ENCODE peak calls at places on chromosomes 2 and 18, in eight cellular contexts. N is ovary, E is spleen, Q is transverse colon, C is H54, Z is esophagus squamous epithelium, D is stomach, P is IMR-90. S is an unnamed sample.

GRCh38 chr2:127669056-127669455 is 6.3 kb downstream of the LIMS2 start:
- DNase-seq in N (no peak), E (no peak), Q (no peak), C (no peak), Z (no peak), D (no peak), P (no peak), S (no peak)

GRCh38 chr18:40348196-40348595 is 1606.8 kb upstream of the PIK3C3 start:
- DNase-seq in N (no peak), E (no peak), Q (no peak), C (no peak), Z (no peak), D (no peak), P (no peak), S (no peak)

GRCh38 chr18:27604583-27604982 is 419.5 kb upstream of the CHST9 start:
- DNase-seq in N (no peak), E (no peak), Q (no peak), C (no peak), Z (no peak), D (no peak), P (peak), S (no peak)

GRCh38 chr18:77851798-77852197 is 602.1 kb downstream of the GALR1 start:
- DNase-seq in N (no peak), E (no peak), Q (no peak), C (no peak), Z (no peak), D (no peak), P (no peak), S (no peak)

GRCh38 chr2:157107460-157107859 is 150.0 kb upstream of the GALNT5 start:
- DNase-seq in N (no peak), E (no peak), Q (peak), C (no peak), Z (no peak), D (no peak), P (no peak), S (no peak)

GRCh38 chr2:227515742-227516141 is 43.8 kb downstream of the AGFG1 start:
- DNase-seq in N (no peak), E (no peak), Q (no peak), C (no peak), Z (no peak), D (no peak), P (no peak), S (no peak)

GRCh38 chr2:95054016-95054415 is 28.5 kb downstream of the MAL start:
- DNase-seq in N (no peak), E (peak), Q (no peak), C (no peak), Z (no peak), D (no peak), P (no peak), S (no peak)

GRCh38 chr2:182642328-182642727 is 73.7 kb upstream of the DNAJC10 start:
- DNase-seq in N (no peak), E (peak), Q (peak), C (peak), Z (no peak), D (peak), P (peak), S (no peak)

GRCh38 chr2:181679544-181679979 is 755 bp downstream of the NEUROD1 start:
- DNase-seq in N (no peak), E (no peak), Q (no peak), C (no peak), Z (no peak), D (no peak), P (no peak), S (no peak)

GRCh38 chr18:75477913-75478312 is 50.4 kb upstream of the SMIM21 start:
- DNase-seq in N (no peak), E (no peak), Q (no peak), C (no peak), Z (no peak), D (no peak), P (peak), S (no peak)

GRCh38 chr2:24620936-24621335 is 129.9 kb downstream of the NCOA1 start:
- DNase-seq in N (no peak), E (no peak), Q (no peak), C (no peak), Z (no peak), D (no peak), P (no peak), S (no peak)

GRCh38 chr2:241733391-241734207 is 831 bp upstream of the D2HGDH start:
- DNase-seq in N (no peak), E (peak), Q (no peak), C (no peak), Z (no peak), D (no peak), P (no peak), S (no peak)

GRCh38 chr18:44870631-44871502 is 190.2 kb downstream of the SETBP1 start:
- DNase-seq in N (no peak), E (no peak), Q (no peak), C (no peak), Z (no peak), D (peak), P (no peak), S (no peak)

GRCh38 chr2:75153221-75153620 is 46.1 kb downstream of the TACR1 start:
- DNase-seq in N (no peak), E (no peak), Q (no peak), C (no peak), Z (no peak), D (no peak), P (no peak), S (no peak)

GRCh38 chr2:224901121-224901676 is 141.1 kb downstream of the DOCK10 start:
- DNase-seq in N (no peak), E (no peak), Q (no peak), C (no peak), Z (no peak), D (no peak), P (no peak), S (no peak)

GRCh38 chr2:148720501-148720998 is 76.0 kb downstream of the EPC2 start:
- DNase-seq in N (peak), E (peak), Q (no peak), C (no peak), Z (no peak), D (peak), P (peak), S (no peak)

GRCh38 chr18:74899554-74899953 is 301.9 kb downstream of the ZNF407 start:
- DNase-seq in N (peak), E (no peak), Q (no peak), C (no peak), Z (no peak), D (peak), P (no peak), S (no peak)

GRCh38 chr18:3110034-3110752 is 97.2 kb upstream of the LPIN2 start:
- DNase-seq in N (no peak), E (no peak), Q (no peak), C (no peak), Z (no peak), D (no peak), P (no peak), S (no peak)

GRCh38 chr2:236663671-236664101 is 94.1 kb downstream of the ACKR3 start:
- DNase-seq in N (no peak), E (no peak), Q (no peak), C (no peak), Z (no peak), D (no peak), P (peak), S (no peak)

GRCh38 chr18:33821503-33821902 is 243.5 kb downstream of the ASXL3 start:
- DNase-seq in N (no peak), E (no peak), Q (no peak), C (no peak), Z (no peak), D (no peak), P (peak), S (no peak)

GRCh38 chr2:185274718-185275484 is 463.7 kb upstream of the FSIP2 start:
- DNase-seq in N (no peak), E (no peak), Q (no peak), C (no peak), Z (no peak), D (no peak), P (no peak), S (no peak)

GRCh38 chr2:101901241-101901640 is 90.5 kb upstream of the IL1R2 start:
- DNase-seq in N (no peak), E (no peak), Q (no peak), C (no peak), Z (no peak), D (no peak), P (no peak), S (no peak)

GRCh38 chr2:239321596-239322413 is 79.0 kb downstream of the HDAC4 start:
- DNase-seq in N (no peak), E (peak), Q (no peak), C (no peak), Z (no peak), D (no peak), P (no peak), S (peak)

GRCh38 chr2:7363906-7364305 is 446.7 kb downstream of the RNF144A start:
- DNase-seq in N (no peak), E (no peak), Q (no peak), C (no peak), Z (no peak), D (no peak), P (no peak), S (no peak)

GRCh38 chr2:18749912-18750526 is 160.7 kb upstream of the NT5C1B start:
- DNase-seq in N (peak), E (no peak), Q (peak), C (peak), Z (no peak), D (peak), P (peak), S (no peak)

GRCh38 chr18:9135912-9136314 is 668 bp upstream of the ANKRD12 start:
- DNase-seq in N (no peak), E (no peak), Q (peak), C (no peak), Z (no peak), D (no peak), P (peak), S (peak)

GRCh38 chr2:51718881-51719280 is 686.9 kb upstream of the NRXN1 start:
- DNase-seq in N (no peak), E (no peak), Q (no peak), C (no peak), Z (no peak), D (no peak), P (peak), S (no peak)

GRCh38 chr2:198309673-198310280 is 505.4 kb downstream of the PLCL1 start:
- DNase-seq in N (no peak), E (no peak), Q (peak), C (no peak), Z (no peak), D (peak), P (peak), S (peak)

GRCh38 chr2:3588084-3588483 is 6.8 kb upstream of the COLEC11 start:
- DNase-seq in N (no peak), E (no peak), Q (no peak), C (no peak), Z (no peak), D (no peak), P (no peak), S (no peak)

GRCh38 chr2:74908763-74909444 is 49.5 kb upstream of the POLE4 start:
- DNase-seq in N (no peak), E (no peak), Q (peak), C (no peak), Z (no peak), D (no peak), P (no peak), S (no peak)

GRCh38 chr18:58253318-58253717 is 209.3 kb downstream of the NEDD4L start:
- DNase-seq in N (no peak), E (no peak), Q (no peak), C (no peak), Z (no peak), D (no peak), P (no peak), S (no peak)

GRCh38 chr18:57143265-57143664 is 3.6 kb upstream of the BOD1L2 start:
- DNase-seq in N (no peak), E (no peak), Q (no peak), C (no peak), Z (no peak), D (no peak), P (no peak), S (no peak)

DNA sequence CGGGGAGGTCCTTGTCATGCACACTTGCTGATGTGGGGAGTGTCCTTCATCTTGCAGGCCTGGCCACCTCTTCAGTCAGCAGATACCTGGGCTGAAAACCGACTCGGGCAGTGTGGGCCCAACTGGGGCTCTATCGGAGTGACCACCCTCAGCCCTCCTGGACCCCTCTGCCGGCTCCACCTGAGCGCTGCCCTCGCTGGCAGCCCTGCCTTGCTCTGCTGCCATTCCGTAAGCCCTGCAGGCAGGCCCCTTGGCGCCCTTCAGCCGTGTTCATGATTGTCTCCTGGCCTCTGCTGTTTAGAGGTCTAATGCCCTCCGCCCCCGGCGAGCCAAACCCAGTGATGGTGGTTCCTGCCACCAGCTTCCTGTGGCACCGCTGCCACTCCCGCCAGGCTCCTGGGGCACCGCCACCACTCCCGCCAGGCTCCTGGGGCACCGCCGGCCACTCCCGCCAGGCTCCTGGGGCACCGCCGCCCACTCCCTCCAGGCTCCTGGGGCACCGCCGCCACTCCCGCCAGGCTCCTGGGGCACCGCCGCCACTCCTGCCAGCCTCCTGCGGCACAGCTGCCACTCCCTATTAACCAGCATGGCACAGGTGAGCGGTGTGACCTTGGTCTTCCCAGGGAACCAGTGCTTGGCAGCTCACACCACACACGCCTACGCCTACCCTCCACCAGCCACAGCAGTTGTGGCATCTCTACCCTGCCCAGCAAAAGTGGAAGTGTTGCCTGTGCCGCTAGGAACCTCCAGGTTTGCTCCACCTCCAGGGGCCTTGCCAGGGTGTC is 15.9 kb downstream of the CAPN10 start:
- DNase-seq in N (peak), E (peak), Q (peak), C (no peak), Z (no peak), D (no peak), P (no peak), S (no peak)
- TF ChIP-seq POLR2A in N (no peak), E (no peak), Q (no peak), C (no peak), Z (no peak), D (no peak), P (no peak), S (no peak)

GRCh38 chr2:16328521-16329190 is 337.0 kb downstream of the CYRIA start:
- DNase-seq in N (no peak), E (no peak), Q (no peak), C (no peak), Z (no peak), D (no peak), P (no peak), S (no peak)

GRCh38 chr2:16329421-16329820 is 336.2 kb downstream of the CYRIA start:
- DNase-seq in N (no peak), E (no peak), Q (no peak), C (no peak), Z (no peak), D (no peak), P (no peak), S (no peak)

GRCh38 chr2:16331761-16332160 is 333.9 kb downstream of the CYRIA start:
- DNase-seq in N (no peak), E (no peak), Q (no peak), C (no peak), Z (no peak), D (no peak), P (no peak), S (no peak)

GRCh38 chr2:16330571-16331351 is 334.9 kb downstream of the CYRIA start:
- DNase-seq in N (no peak), E (no peak), Q (no peak), C (no peak), Z (no peak), D (no peak), P (no peak), S (no peak)

GRCh38 chr2:16330012-16330411 is 335.6 kb downstream of the CYRIA start:
- DNase-seq in N (no peak), E (no peak), Q (no peak), C (no peak), Z (no peak), D (no peak), P (no peak), S (no peak)
- TF ChIP-seq POLR2A in N (no peak), E (no peak), Q (no peak), C (no peak), Z (no peak), D (no peak), P (no peak), S (no peak)

DNA sequence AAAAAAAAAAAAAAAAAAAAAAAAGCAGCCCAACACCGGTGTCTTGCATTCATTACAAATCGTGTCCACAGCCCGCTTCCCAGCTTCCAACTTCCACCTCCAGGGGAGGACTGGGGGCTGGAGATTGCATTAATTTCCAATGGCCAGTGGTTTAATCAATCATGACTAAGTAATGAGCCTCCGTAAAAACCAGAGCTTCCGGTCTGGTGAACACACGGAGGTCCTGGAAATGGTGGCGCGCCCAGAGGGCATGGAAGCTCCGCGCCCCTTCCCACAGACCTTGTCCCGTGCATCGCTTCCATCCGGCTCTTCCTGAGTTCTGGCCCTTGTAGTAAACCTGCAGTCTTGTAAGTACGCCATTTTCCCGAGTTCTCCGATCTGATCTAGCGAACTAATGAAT is 43.6 kb downstream of the EEF1B2 start:
- DNase-seq in N (no peak), E (no peak), Q (no peak), C (no peak), Z (no peak), D (no peak), P (no peak), S (no peak)
- TF ChIP-seq POLR2A in N (no peak), E (no peak), Q (no peak), C (no peak), Z (no peak), D (no peak), P (no peak), S (no peak)

GRCh38 chr2:32632089-32632488 is 4.2 kb downstream of the TTC27 start:
- DNase-seq in N (no peak), E (no peak), Q (no peak), C (peak), Z (no peak), D (no peak), P (peak), S (no peak)

GRCh38 chr2:32627441-32627900 is 379 bp upstream of the TTC27 start:
- DNase-seq in N (peak), E (peak), Q (peak), C (no peak), Z (no peak), D (peak), P (peak), S (no peak)

GRCh38 chr2:32624813-32625212 is 3.0 kb upstream of the TTC27 start:
- DNase-seq in N (no peak), E (no peak), Q (no peak), C (no peak), Z (no peak), D (no peak), P (no peak), S (no peak)

GRCh38 chr2:32626591-32627221 is 1.1 kb upstream of the TTC27 start:
- DNase-seq in N (no peak), E (no peak), Q (no peak), C (no peak), Z (no peak), D (no peak), P (no peak), S (no peak)

DNA sequence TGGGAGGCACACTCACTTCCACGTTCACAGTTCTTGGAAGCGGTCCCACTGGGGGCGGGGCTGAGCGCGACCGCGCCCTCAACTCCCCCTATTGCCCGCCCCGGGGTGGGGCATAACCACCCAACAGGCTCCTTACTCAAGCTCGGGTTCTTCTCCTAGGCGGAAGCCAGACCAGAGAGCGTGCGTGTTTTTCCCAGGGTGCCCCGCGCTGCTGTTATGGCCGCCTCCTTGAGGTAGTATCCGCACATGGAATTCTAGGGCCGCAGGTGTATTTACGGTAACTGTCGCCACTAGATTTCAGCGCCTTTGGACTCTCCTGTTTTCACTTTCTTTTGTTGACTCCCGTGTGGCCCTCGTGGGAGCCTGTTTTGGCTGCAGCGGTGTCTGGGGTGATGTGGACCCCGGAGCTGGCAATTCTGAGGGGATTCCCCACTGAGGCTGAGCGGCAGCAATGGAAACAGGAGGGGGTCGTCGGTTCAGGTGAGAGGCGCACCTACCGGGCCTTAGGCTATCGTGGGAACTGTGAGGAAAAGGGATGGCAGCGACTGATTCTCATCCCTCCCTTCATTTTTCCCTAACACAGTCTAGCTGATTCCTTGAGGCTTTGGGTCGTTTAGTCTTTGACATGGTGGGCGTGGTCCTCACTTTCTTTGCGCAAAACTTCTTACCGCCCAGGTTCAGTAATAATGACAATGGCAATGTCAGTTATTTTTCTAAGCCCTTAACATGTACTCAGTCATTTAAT is at the start of gene TTC27:
- DNase-seq in N (peak), E (peak), Q (peak), C (peak), Z (peak), D (peak), P (peak), S (peak)
- TF ChIP-seq POLR2A in N (no peak), E (no peak), Q (no peak), C (peak), Z (peak), D (no peak), P (peak), S (no peak)

GRCh38 chr2:147433822-147434221 is 411.0 kb upstream of the ACVR2A start:
- DNase-seq in N (no peak), E (no peak), Q (no peak), C (no peak), Z (no peak), D (peak), P (no peak), S (peak)
- TF ChIP-seq POLR2A in N (no peak), E (no peak), Q (no peak), C (no peak), Z (no peak), D (no peak), P (no peak), S (no peak)

GRCh38 chr18:76528477-76529432 is 33.7 kb upstream of the ZNF516 start:
- DNase-seq in N (peak), E (peak), Q (peak), C (no peak), Z (no peak), D (peak), P (peak), S (no peak)
- TF ChIP-seq POLR2A in N (peak), E (no peak), Q (no peak), C (no peak), Z (no peak), D (no peak), P (no peak), S (peak)

GRCh38 chr2:84960157-84960506 is 10.8 kb upstream of the KCMF1 start:
- DNase-seq in N (no peak), E (no peak), Q (no peak), C (no peak), Z (no peak), D (no peak), P (no peak), S (no peak)
- TF ChIP-seq POLR2A in N (no peak), E (no peak), Q (no peak), C (no peak), Z (no peak), D (no peak), P (no peak), S (no peak)

DNA sequence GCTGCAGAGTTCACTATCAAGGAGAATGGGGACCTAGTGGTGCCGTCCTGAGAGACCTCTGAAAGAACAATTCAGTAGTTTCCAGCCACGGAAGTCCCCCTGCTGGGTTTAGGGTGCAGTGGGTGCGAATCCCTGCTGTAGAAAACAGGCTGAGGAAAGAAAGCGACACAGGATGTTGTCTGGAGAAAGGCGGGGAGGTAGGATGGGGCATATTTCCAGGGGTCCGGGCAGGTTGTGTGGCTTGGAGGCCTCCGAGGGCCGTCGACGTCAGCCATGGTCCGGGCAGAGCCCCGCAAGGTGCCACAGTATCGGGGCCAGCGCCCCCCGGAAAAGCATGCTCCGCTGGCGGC is 807 bp upstream of the CREB1 start:
- DNase-seq in N (no peak), E (no peak), Q (peak), C (peak), Z (no peak), D (peak), P (no peak), S (no peak)
- TF ChIP-seq POLR2A in N (no peak), E (no peak), Q (no peak), C (no peak), Z (no peak), D (no peak), P (no peak), S (no peak)

GRCh38 chr2:73289304-73289703 is 4.0 kb downstream of the EGR4 start:
- DNase-seq in N (no peak), E (no peak), Q (no peak), C (no peak), Z (no peak), D (no peak), P (no peak), S (no peak)
- TF ChIP-seq POLR2A in N (no peak), E (no peak), Q (no peak), C (no peak), Z (no peak), D (no peak), P (no peak), S (no peak)

S was measured in breast epithelium.